ENCODE peak calls at places on chromosomes 11 and 22, in six cellular contexts. One of them, this sample, is unnamed.

GRCh38 chr11:85710912-85711311 is 24.9 kb upstream of the CCDC89 start:
- DNase-seq in ascending aorta: no peak
- DNase-seq in heart left ventricle: no peak
- DNase-seq in HCT116: no peak
- DNase-seq in foreskin fibroblast: no peak
- DNase-seq in cardiac muscle cell: no peak
- DNase-seq in this sample: no peak

GRCh38 chr22:47036936-47037485 is 274.6 kb downstream of the TBC1D22A start:
- DNase-seq in ascending aorta: no peak
- DNase-seq in heart left ventricle: no peak
- DNase-seq in HCT116: no peak
- DNase-seq in foreskin fibroblast: no peak
- DNase-seq in cardiac muscle cell: no peak
- DNase-seq in this sample: no peak

GRCh38 chr11:45915446-45915845 is 2.2 kb downstream of the PEX16 start:
- DNase-seq in ascending aorta: no peak
- DNase-seq in heart left ventricle: no peak
- DNase-seq in HCT116: no peak
- DNase-seq in foreskin fibroblast: no peak
- DNase-seq in cardiac muscle cell: no peak
- DNase-seq in this sample: no peak

GRCh38 chr22:39227542-39228272 is 17.1 kb downstream of the PDGFB start:
- DNase-seq in ascending aorta: no peak
- DNase-seq in heart left ventricle: no peak
- DNase-seq in HCT116: no peak
- DNase-seq in foreskin fibroblast: no peak
- DNase-seq in cardiac muscle cell: no peak
- DNase-seq in this sample: no peak

GRCh38 chr11:22666700-22667439 is 459 bp downstream of the GAS2 start:
- DNase-seq in ascending aorta: no peak
- DNase-seq in heart left ventricle: peak; percentile 58
- DNase-seq in HCT116: no peak
- DNase-seq in foreskin fibroblast: no peak
- DNase-seq in cardiac muscle cell: peak; percentile 76
- DNase-seq in this sample: no peak

GRCh38 chr11:102085864-102086551 is 24.2 kb upstream of the YAP1 start:
- DNase-seq in ascending aorta: no peak
- DNase-seq in heart left ventricle: no peak
- DNase-seq in HCT116: peak; percentile 35
- DNase-seq in foreskin fibroblast: peak; percentile 14
- DNase-seq in cardiac muscle cell: no peak
- DNase-seq in this sample: no peak

GRCh38 chr22:20211997-20212753 is 55.9 kb downstream of the RTN4R start:
- DNase-seq in ascending aorta: peak; percentile 74
- DNase-seq in heart left ventricle: peak; percentile 69
- DNase-seq in HCT116: peak; percentile 56
- DNase-seq in foreskin fibroblast: no peak
- DNase-seq in cardiac muscle cell: no peak
- DNase-seq in this sample: no peak

GRCh38 chr22:30235687-30236170 is 10.8 kb downstream of the LIF start:
- DNase-seq in ascending aorta: no peak
- DNase-seq in heart left ventricle: no peak
- DNase-seq in HCT116: no peak
- DNase-seq in foreskin fibroblast: no peak
- DNase-seq in cardiac muscle cell: no peak
- DNase-seq in this sample: no peak

GRCh38 chr11:112722876-112723275 is 238.3 kb upstream of the NCAM1 start:
- DNase-seq in ascending aorta: no peak
- DNase-seq in heart left ventricle: no peak
- DNase-seq in HCT116: no peak
- DNase-seq in foreskin fibroblast: no peak
- DNase-seq in cardiac muscle cell: no peak
- DNase-seq in this sample: no peak

GRCh38 chr22:45223304-45224117 is 17.2 kb downstream of the KIAA0930 start:
- DNase-seq in ascending aorta: no peak
- DNase-seq in heart left ventricle: no peak
- DNase-seq in HCT116: no peak
- DNase-seq in foreskin fibroblast: no peak
- DNase-seq in cardiac muscle cell: no peak
- DNase-seq in this sample: no peak

GRCh38 chr22:46115388-46115678 is 35.0 kb upstream of the PPARA start:
- DNase-seq in ascending aorta: no peak
- DNase-seq in heart left ventricle: no peak
- DNase-seq in HCT116: no peak
- DNase-seq in foreskin fibroblast: no peak
- DNase-seq in cardiac muscle cell: no peak
- DNase-seq in this sample: no peak

GRCh38 chr22:36457688-36458450 is 23.6 kb downstream of the TXN2 start:
- DNase-seq in ascending aorta: peak; percentile 87
- DNase-seq in heart left ventricle: peak; percentile 82
- DNase-seq in HCT116: no peak
- DNase-seq in foreskin fibroblast: no peak
- DNase-seq in cardiac muscle cell: no peak
- DNase-seq in this sample: no peak

GRCh38 chr11:31160504-31161422 is 208.8 kb downstream of the DCDC1 start:
- DNase-seq in ascending aorta: no peak
- DNase-seq in heart left ventricle: no peak
- DNase-seq in HCT116: peak; percentile 18
- DNase-seq in foreskin fibroblast: no peak
- DNase-seq in cardiac muscle cell: no peak
- DNase-seq in this sample: no peak

GRCh38 chr22:39990688-39991087 is 4.1 kb upstream of the FAM83F start:
- DNase-seq in ascending aorta: no peak
- DNase-seq in heart left ventricle: no peak
- DNase-seq in HCT116: no peak
- DNase-seq in foreskin fibroblast: no peak
- DNase-seq in cardiac muscle cell: no peak
- DNase-seq in this sample: no peak

GRCh38 chr11:75574698-75575265 is 12.7 kb downstream of the SERPINH1 start:
- DNase-seq in ascending aorta: no peak
- DNase-seq in heart left ventricle: no peak
- DNase-seq in HCT116: no peak
- DNase-seq in foreskin fibroblast: no peak
- DNase-seq in cardiac muscle cell: no peak
- DNase-seq in this sample: no peak

GRCh38 chr11:130858215-130858614 is 58.1 kb downstream of the SNX19 start:
- DNase-seq in ascending aorta: no peak
- DNase-seq in heart left ventricle: no peak
- DNase-seq in HCT116: peak; percentile 26
- DNase-seq in foreskin fibroblast: no peak
- DNase-seq in cardiac muscle cell: peak; percentile 28
- DNase-seq in this sample: no peak

GRCh38 chr22:45627489-45628233 is 44.0 kb upstream of the ATXN10 start:
- DNase-seq in ascending aorta: no peak
- DNase-seq in heart left ventricle: no peak
- DNase-seq in HCT116: no peak
- DNase-seq in foreskin fibroblast: no peak
- DNase-seq in cardiac muscle cell: no peak
- DNase-seq in this sample: no peak

GRCh38 chr22:45262931-45263789 is 21.6 kb upstream of the UPK3A start:
- DNase-seq in ascending aorta: no peak
- DNase-seq in heart left ventricle: peak; percentile 35
- DNase-seq in HCT116: no peak
- DNase-seq in foreskin fibroblast: no peak
- DNase-seq in cardiac muscle cell: no peak
- DNase-seq in this sample: no peak

GRCh38 chr11:116192509-116193206 is 580.1 kb downstream of the BUD13 start:
- DNase-seq in ascending aorta: no peak
- DNase-seq in heart left ventricle: no peak
- DNase-seq in HCT116: no peak
- DNase-seq in foreskin fibroblast: no peak
- DNase-seq in cardiac muscle cell: peak; percentile 10
- DNase-seq in this sample: no peak
- H3K4me3 ChIP-seq in ascending aorta: peak overlapping the region; percentile 60
- H3K4me3 ChIP-seq in heart left ventricle: peak overlapping the region; percentile 66
- H3K4me3 ChIP-seq in HCT116: no peak overlapping the region
- H3K4me3 ChIP-seq in foreskin fibroblast: peak overlapping the region; percentile 38
- H3K4me3 ChIP-seq in cardiac muscle cell: peak overlapping the region; percentile 14
- H3K4me3 ChIP-seq in this sample: no peak overlapping the region

DNA sequence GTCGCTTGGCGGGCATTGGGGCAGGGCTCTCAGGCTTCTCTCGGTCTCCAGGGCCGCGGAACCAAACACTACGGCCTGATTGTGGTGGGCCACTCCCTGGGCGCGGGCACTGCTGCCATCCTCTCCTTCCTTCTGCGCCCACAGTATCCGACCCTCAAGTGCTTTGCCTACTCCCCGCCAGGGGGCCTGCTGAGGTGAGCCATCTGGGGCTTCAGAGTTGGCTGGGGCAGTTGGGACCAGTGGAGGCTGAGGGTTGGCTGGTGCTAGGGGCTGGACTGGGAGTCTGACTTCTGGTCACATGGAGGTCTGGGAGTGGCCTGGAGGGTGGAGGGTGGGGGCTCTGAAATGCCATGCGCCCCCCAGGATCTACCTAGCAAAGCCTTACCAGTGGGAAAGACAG is 15.3 kb upstream of the MYRF start:
- DNase-seq in ascending aorta: no peak
- DNase-seq in heart left ventricle: no peak
- DNase-seq in HCT116: no peak
- DNase-seq in foreskin fibroblast: no peak
- DNase-seq in cardiac muscle cell: no peak
- DNase-seq in this sample: no peak
- TF ChIP-seq CTCF in ascending aorta: no peak
- TF ChIP-seq CTCF in heart left ventricle: no peak
- TF ChIP-seq CTCF in HCT116: no peak
- TF ChIP-seq CTCF in foreskin fibroblast: no peak
- TF ChIP-seq CTCF in cardiac muscle cell: no peak
- TF ChIP-seq CTCF in this sample: no peak

GRCh38 chr11:14381968-14382367 is 23.0 kb upstream of the RRAS2 start:
- DNase-seq in ascending aorta: no peak
- DNase-seq in heart left ventricle: no peak
- DNase-seq in HCT116: no peak
- DNase-seq in foreskin fibroblast: no peak
- DNase-seq in cardiac muscle cell: no peak
- DNase-seq in this sample: no peak

GRCh38 chr11:14378171-14378570 is 19.2 kb upstream of the RRAS2 start:
- DNase-seq in ascending aorta: no peak
- DNase-seq in heart left ventricle: no peak
- DNase-seq in HCT116: no peak
- DNase-seq in foreskin fibroblast: no peak
- DNase-seq in cardiac muscle cell: no peak
- DNase-seq in this sample: no peak

GRCh38 chr11:14380947-14381555 is 22.1 kb upstream of the RRAS2 start:
- DNase-seq in ascending aorta: peak; percentile 91
- DNase-seq in heart left ventricle: peak; percentile 77
- DNase-seq in HCT116: no peak
- DNase-seq in foreskin fibroblast: no peak
- DNase-seq in cardiac muscle cell: peak; percentile 72
- DNase-seq in this sample: no peak

GRCh38 chr11:14376920-14377319 is 17.9 kb upstream of the RRAS2 start:
- DNase-seq in ascending aorta: no peak
- DNase-seq in heart left ventricle: no peak
- DNase-seq in HCT116: no peak
- DNase-seq in foreskin fibroblast: no peak
- DNase-seq in cardiac muscle cell: no peak
- DNase-seq in this sample: no peak

GRCh38 chr11:14380125-14380936 is 21.3 kb upstream of the RRAS2 start:
- DNase-seq in ascending aorta: no peak
- DNase-seq in heart left ventricle: no peak
- DNase-seq in HCT116: no peak
- DNase-seq in foreskin fibroblast: no peak
- DNase-seq in cardiac muscle cell: no peak
- DNase-seq in this sample: no peak
- H3K4me3 ChIP-seq in ascending aorta: peak overlapping the region; percentile 81
- H3K4me3 ChIP-seq in heart left ventricle: peak overlapping the region; percentile 60
- H3K4me3 ChIP-seq in HCT116: peak overlapping the region; percentile 64
- H3K4me3 ChIP-seq in foreskin fibroblast: peak overlapping the region; percentile 50
- H3K4me3 ChIP-seq in cardiac muscle cell: peak overlapping the region; percentile 38
- H3K4me3 ChIP-seq in this sample: peak overlapping the region; percentile 43

GRCh38 chr22:31764785-31765184 is 11.0 kb downstream of the DEPDC5 start:
- DNase-seq in ascending aorta: no peak
- DNase-seq in heart left ventricle: no peak
- DNase-seq in HCT116: no peak
- DNase-seq in foreskin fibroblast: no peak
- DNase-seq in cardiac muscle cell: no peak
- DNase-seq in this sample: no peak
- TF ChIP-seq CTCF in ascending aorta: no peak
- TF ChIP-seq CTCF in heart left ventricle: no peak
- TF ChIP-seq CTCF in HCT116: no peak
- TF ChIP-seq CTCF in foreskin fibroblast: no peak
- TF ChIP-seq CTCF in cardiac muscle cell: no peak
- TF ChIP-seq CTCF in this sample: no peak

GRCh38 chr11:134470238-134470637 is 58.2 kb upstream of the B3GAT1 start:
- DNase-seq in ascending aorta: no peak
- DNase-seq in heart left ventricle: no peak
- DNase-seq in HCT116: no peak
- DNase-seq in foreskin fibroblast: no peak
- DNase-seq in cardiac muscle cell: no peak
- DNase-seq in this sample: no peak

GRCh38 chr11:134474070-134474860 is 62.2 kb upstream of the B3GAT1 start:
- DNase-seq in ascending aorta: no peak
- DNase-seq in heart left ventricle: no peak
- DNase-seq in HCT116: no peak
- DNase-seq in foreskin fibroblast: no peak
- DNase-seq in cardiac muscle cell: no peak
- DNase-seq in this sample: no peak

GRCh38 chr11:134469627-134470026 is 57.6 kb upstream of the B3GAT1 start:
- DNase-seq in ascending aorta: no peak
- DNase-seq in heart left ventricle: no peak
- DNase-seq in HCT116: peak; percentile 24
- DNase-seq in foreskin fibroblast: no peak
- DNase-seq in cardiac muscle cell: no peak
- DNase-seq in this sample: no peak

GRCh38 chr11:134472188-134472455 is 60.1 kb upstream of the B3GAT1 start:
- DNase-seq in ascending aorta: no peak
- DNase-seq in heart left ventricle: no peak
- DNase-seq in HCT116: no peak
- DNase-seq in foreskin fibroblast: no peak
- DNase-seq in cardiac muscle cell: no peak
- DNase-seq in this sample: no peak

GRCh38 chr11:134471341-134472187 is 59.5 kb upstream of the B3GAT1 start:
- DNase-seq in ascending aorta: no peak
- DNase-seq in heart left ventricle: no peak
- DNase-seq in HCT116: no peak
- DNase-seq in foreskin fibroblast: no peak
- DNase-seq in cardiac muscle cell: no peak
- DNase-seq in this sample: no peak
- H3K4me3 ChIP-seq in ascending aorta: no peak overlapping the region
- H3K4me3 ChIP-seq in heart left ventricle: no peak overlapping the region
- H3K4me3 ChIP-seq in HCT116: no peak overlapping the region
- H3K4me3 ChIP-seq in foreskin fibroblast: no peak overlapping the region
- H3K4me3 ChIP-seq in cardiac muscle cell: no peak overlapping the region
- H3K4me3 ChIP-seq in this sample: no peak overlapping the region

GRCh38 chr11:61160487-61161189 is 588 bp downstream of the VPS37C start:
- DNase-seq in ascending aorta: peak; percentile 58
- DNase-seq in heart left ventricle: no peak
- DNase-seq in HCT116: no peak
- DNase-seq in foreskin fibroblast: no peak
- DNase-seq in cardiac muscle cell: no peak
- DNase-seq in this sample: no peak

GRCh38 chr11:61155312-61155711 is 5.9 kb downstream of the VPS37C start:
- DNase-seq in ascending aorta: no peak
- DNase-seq in heart left ventricle: no peak
- DNase-seq in HCT116: no peak
- DNase-seq in foreskin fibroblast: no peak
- DNase-seq in cardiac muscle cell: no peak
- DNase-seq in this sample: no peak

GRCh38 chr11:61154528-61154927 is 6.7 kb downstream of the VPS37C start:
- DNase-seq in ascending aorta: no peak
- DNase-seq in heart left ventricle: no peak
- DNase-seq in HCT116: no peak
- DNase-seq in foreskin fibroblast: no peak
- DNase-seq in cardiac muscle cell: no peak
- DNase-seq in this sample: no peak

GRCh38 chr11:61158691-61159381 is 2.4 kb downstream of the VPS37C start:
- DNase-seq in ascending aorta: peak; percentile 30
- DNase-seq in heart left ventricle: no peak
- DNase-seq in HCT116: no peak
- DNase-seq in foreskin fibroblast: peak; percentile 62
- DNase-seq in cardiac muscle cell: no peak
- DNase-seq in this sample: no peak

GRCh38 chr11:61157743-61158142 is 3.5 kb downstream of the VPS37C start:
- DNase-seq in ascending aorta: no peak
- DNase-seq in heart left ventricle: no peak
- DNase-seq in HCT116: no peak
- DNase-seq in foreskin fibroblast: no peak
- DNase-seq in cardiac muscle cell: no peak
- DNase-seq in this sample: no peak
- TF ChIP-seq CTCF in ascending aorta: no peak
- TF ChIP-seq CTCF in heart left ventricle: no peak
- TF ChIP-seq CTCF in HCT116: no peak
- TF ChIP-seq CTCF in foreskin fibroblast: no peak
- TF ChIP-seq CTCF in cardiac muscle cell: no peak
- TF ChIP-seq CTCF in this sample: no peak

This sample was measured in HFF-Myc.